ENCODE peak calls at places on chromosome 17, in nine cellular contexts. W is dorsolateral prefrontal cortex; X is NCI-H1930; M is body of pancreas; I is stimulated activated CD8-positive, alpha-beta memory T cell treated with anti-CD3 and anti-CD28 coated beads, Interleukin-7, amount 100 ng/mL, for 4 hours; U is fibroblast of pulmonary artery; T is fibroblast of the conjunctiva; G is H4; A is astrocyte. L is an unnamed sample.

GRCh38 chr17:26818736-26819135 is 475.2 kb upstream of the WSB1 start:
- DNase-seq in W (no peak), X (no peak), M (no peak), I (no peak), U (peak; percentile 4), T (no peak), G (peak; percentile 26), A (peak; percentile 23), L (no peak)

GRCh38 chr17:79203016-79203415 is 128.4 kb downstream of the ENGASE start:
- DNase-seq in W (no peak), X (no peak), M (no peak), I (no peak), U (no peak), T (no peak), G (no peak), A (no peak), L (no peak)

GRCh38 chr17:10050597-10051101 is 145.6 kb upstream of the RCVRN start:
- DNase-seq in W (no peak), X (no peak), M (no peak), I (no peak), U (peak; percentile 22), T (peak; percentile 28), G (no peak), A (no peak), L (peak; percentile 28)

GRCh38 chr17:18263885-18264682 is 3.6 kb downstream of the MIEF2 start:
- DNase-seq in W (no peak), X (no peak), M (no peak), I (no peak), U (no peak), T (no peak), G (no peak), A (no peak), L (no peak)

GRCh38 chr17:77826132-77826873 is 132.2 kb upstream of the TNRC6C start:
- DNase-seq in W (no peak), X (no peak), M (no peak), I (no peak), U (no peak), T (no peak), G (no peak), A (no peak), L (no peak)

GRCh38 chr17:40122944-40123810 is 1.4 kb downstream of the MSL1 start:
- DNase-seq in W (peak; percentile 58), X (peak; percentile 25), M (peak; percentile 63), I (peak; percentile 25), U (no peak), T (no peak), G (no peak), A (no peak), L (peak; percentile 79)

GRCh38 chr17:40857535-40857934 is 9.5 kb downstream of the KRT12 start:
- DNase-seq in W (no peak), X (no peak), M (no peak), I (no peak), U (no peak), T (peak; percentile 57), G (no peak), A (peak; percentile 5), L (no peak)

GRCh38 chr17:20920813-20921199 is 122.0 kb downstream of the USP22 start:
- DNase-seq in W (no peak), X (no peak), M (no peak), I (no peak), U (peak; percentile 68), T (no peak), G (peak; percentile 65), A (peak; percentile 69), L (no peak)

GRCh38 chr17:78781339-78782304 is at the start of gene CYTH1:
- DNase-seq in W (no peak), X (peak; percentile 17), M (peak; percentile 54), I (peak; percentile 29), U (peak; percentile 27), T (no peak), G (no peak), A (no peak), L (peak; percentile 41)

GRCh38 chr17:55495239-55495638 is 16.0 kb downstream of the SMIM36 start:
- DNase-seq in W (no peak), X (no peak), M (no peak), I (no peak), U (no peak), T (no peak), G (no peak), A (no peak), L (no peak)

GRCh38 chr17:9729034-9729650 is 62.2 kb downstream of the DHRS7C start:
- DNase-seq in W (peak; percentile 29), X (peak; percentile 48), M (no peak), I (no peak), U (peak; percentile 60), T (peak; percentile 22), G (peak; percentile 40), A (peak; percentile 36), L (peak; percentile 25)

GRCh38 chr17:48236681-48237134 is 129.1 kb downstream of the SNX11 start:
- DNase-seq in W (no peak), X (no peak), M (no peak), I (no peak), U (peak; percentile 91), T (no peak), G (no peak), A (peak; percentile 93), L (no peak)

GRCh38 chr17:68033636-68034451 is 1.7 kb upstream of the KPNA2 start:
- DNase-seq in W (no peak), X (no peak), M (no peak), I (no peak), U (peak; percentile 53), T (peak; percentile 54), G (peak; percentile 86), A (peak; percentile 77), L (no peak)

GRCh38 chr17:958712-959451 is 20.7 kb downstream of the NXN start:
- DNase-seq in W (no peak), X (no peak), M (no peak), I (no peak), U (no peak), T (no peak), G (no peak), A (no peak), L (no peak)

GRCh38 chr17:1829189-1829578 is 518 bp downstream of the SMYD4 start:
- DNase-seq in W (peak; percentile 19), X (no peak), M (peak; percentile 60), I (no peak), U (peak; percentile 14), T (no peak), G (peak; percentile 19), A (no peak), L (no peak)

GRCh38 chr17:72677714-72678390 is 414.6 kb downstream of the SLC39A11 start:
- DNase-seq in W (no peak), X (no peak), M (no peak), I (no peak), U (peak; percentile 65), T (no peak), G (peak; percentile 30), A (peak; percentile 91), L (no peak)

GRCh38 chr17:28518578-28518977 is 12.4 kb downstream of the FOXN1 start:
- DNase-seq in W (no peak), X (no peak), M (no peak), I (no peak), U (no peak), T (no peak), G (no peak), A (no peak), L (no peak)

GRCh38 chr17:4003501-4004421 is 39.5 kb upstream of the ATP2A3 start:
- DNase-seq in W (no peak), X (no peak), M (peak; percentile 81), I (no peak), U (no peak), T (no peak), G (no peak), A (peak; percentile 7), L (no peak)

GRCh38 chr17:28878981-28879380 is 18.6 kb downstream of the FLOT2 start:
- DNase-seq in W (no peak), X (no peak), M (no peak), I (no peak), U (peak; percentile 58), T (peak; percentile 26), G (no peak), A (peak; percentile 27), L (no peak)

GRCh38 chr17:40553694-40554534 is 11.4 kb downstream of the CCR7 start:
- DNase-seq in W (peak; percentile 88), X (no peak), M (peak; percentile 14), I (no peak), U (peak; percentile 78), T (no peak), G (no peak), A (peak; percentile 48), L (peak; percentile 83)